ENCODE peak calls at places on chromosomes 12 and 14, in five cellular contexts. A, X, I, R and E are unnamed samples.

GRCh38 chr12:65818454-65819382 is 5.6 kb upstream of the HMGA2 start:
- DNase-seq in A (no peak), I (no peak), X (no peak), R (no peak), E (no peak)

GRCh38 chr12:93763746-93764147 is 86.6 kb downstream of the CRADD start:
- DNase-seq in A (no peak), R (no peak), X (no peak), I (no peak), E (peak)

GRCh38 chr12:108833757-108834472 is 23.5 kb downstream of the SSH1 start:
- DNase-seq in A (no peak), X (peak), I (no peak), R (no peak), E (no peak)

GRCh38 chr12:54125950-54126695 is 62.7 kb downstream of the SMUG1 start:
- DNase-seq in X (peak), A (no peak), I (peak), R (peak), E (no peak)

GRCh38 chr12:109131522-109132050 is 15.2 kb downstream of the ACACB start:
- DNase-seq in R (no peak), X (peak), I (no peak), A (no peak), E (no peak)

GRCh38 chr14:74391479-74391878 is 34.5 kb downstream of the SYNDIG1L start:
- DNase-seq in R (no peak), I (no peak), X (no peak), A (no peak), E (no peak)

GRCh38 chr12:96239711-96240234 is 45.6 kb downstream of the ELK3 start:
- DNase-seq in A (no peak), X (peak), R (no peak), I (no peak), E (no peak)

GRCh38 chr14:22796087-22796707 is 19.0 kb downstream of the SLC7A7 start:
- DNase-seq in I (no peak), X (no peak), R (no peak), A (no peak), E (no peak)

GRCh38 chr14:103943673-103944072 is 1.3 kb upstream of the RD3L start:
- DNase-seq in R (no peak), I (no peak), X (no peak), A (no peak), E (no peak)

GRCh38 chr14:51094282-51094821 is 553 bp downstream of the TRIM9 start:
- DNase-seq in X (no peak), A (no peak), R (no peak), I (no peak), E (no peak)